ENCODE peak calls at places on chromosomes 16 and 17, in six cellular contexts. B, Y, D, G, I and Q are unnamed samples.

GRCh38 chr16:29901607-29901945 is 1.3 kb downstream of the ASPHD1 start:
- DNase-seq in B (no peak), Y (no peak), D (no peak), G (no peak), I (no peak), Q (no peak)

GRCh38 chr17:12667299-12667958 is 1.7 kb downstream of the MYOCD start:
- DNase-seq in B (no peak), Y (peak; percentile 20), D (no peak), G (no peak), I (peak; percentile 5), Q (no peak)

GRCh38 chr16:1299012-1299867 is 10.2 kb upstream of the UBE2I start:
- DNase-seq in B (peak; percentile 61), Y (no peak), D (no peak), G (peak; percentile 73), I (no peak), Q (no peak)

GRCh38 chr16:14462811-14463210 is 167.2 kb downstream of the PARN start:
- DNase-seq in B (no peak), Y (no peak), D (no peak), G (no peak), I (peak; percentile 40), Q (no peak)

GRCh38 chr17:49952912-49953497 is 16.0 kb upstream of the DLX4 start:
- DNase-seq in B (no peak), Y (no peak), D (no peak), G (no peak), I (peak; percentile 87), Q (no peak)

GRCh38 chr16:77330332-77331043 is 104.3 kb downstream of the ADAMTS18 start:
- DNase-seq in B (no peak), Y (no peak), D (no peak), G (no peak), I (no peak), Q (no peak)

GRCh38 chr16:87628940-87629339 is 26.6 kb downstream of the JPH3 start:
- DNase-seq in B (no peak), Y (no peak), D (no peak), G (no peak), I (no peak), Q (no peak)

GRCh38 chr17:5508855-5509254 is 22.5 kb downstream of the MIS12 start:
- DNase-seq in B (no peak), Y (no peak), D (no peak), G (no peak), I (no peak), Q (no peak)

GRCh38 chr17:41972571-41973411 is 6.2 kb downstream of the CNP start:
- DNase-seq in B (peak; percentile 82), Y (no peak), D (no peak), G (peak; percentile 83), I (no peak), Q (no peak)

GRCh38 chr16:24775455-24775854 is 46.0 kb downstream of the TNRC6A start:
- DNase-seq in B (peak; percentile 67), Y (peak; percentile 64), D (peak; percentile 48), G (no peak), I (no peak), Q (no peak)

GRCh38 chr16:17162560-17162959 is 308.2 kb downstream of the XYLT1 start:
- DNase-seq in B (no peak), Y (no peak), D (no peak), G (no peak), I (no peak), Q (no peak)

GRCh38 chr16:26316683-26317464 is 625.1 kb downstream of the HS3ST4 start:
- DNase-seq in B (no peak), Y (no peak), D (no peak), G (no peak), I (no peak), Q (no peak)

GRCh38 chr16:2388875-2389433 is 40.3 kb upstream of the CCNF start:
- DNase-seq in B (peak; percentile 84), Y (peak; percentile 7), D (peak; percentile 28), G (no peak), I (peak; percentile 32), Q (no peak)

GRCh38 chr16:72946474-72947194 is 101.3 kb downstream of the ZFHX3 start:
- DNase-seq in B (peak; percentile 48), Y (no peak), D (no peak), G (no peak), I (no peak), Q (no peak)

GRCh38 chr17:12627776-12628491 is 37.8 kb upstream of the MYOCD start:
- DNase-seq in B (no peak), Y (no peak), D (no peak), G (no peak), I (no peak), Q (no peak)

GRCh38 chr16:49593423-49594040 is 219.9 kb downstream of the C16orf78 start:
- DNase-seq in B (peak; percentile 11), Y (no peak), D (no peak), G (no peak), I (no peak), Q (no peak)

GRCh38 chr16:9389543-9390207 is 298.2 kb downstream of the HAPSTR1 start:
- DNase-seq in B (no peak), Y (no peak), D (no peak), G (no peak), I (no peak), Q (no peak)

GRCh38 chr16:57384248-57385070 is 12.2 kb downstream of the CX3CL1 start:
- DNase-seq in B (no peak), Y (peak; percentile 69), D (no peak), G (no peak), I (no peak), Q (no peak)

GRCh38 chr17:82059272-82060000 is 6.2 kb downstream of the DUS1L start:
- DNase-seq in B (no peak), Y (no peak), D (no peak), G (no peak), I (no peak), Q (no peak)
- H3K4me1 ChIP-seq in B (peaks cover 8% of the 10 kb centered on the region), Y (peaks cover 9% of the 10 kb centered on the region), D (peaks cover 18% of the 10 kb centered on the region), G (no peaks in the 10 kb centered on the region), I (peaks cover under 1% of the 10 kb centered on the region), Q (peaks cover 24% of the 10 kb centered on the region)

GRCh38 chr17:80267391-80267790 is 6.7 kb downstream of the RNF213 start:
- DNase-seq in B (no peak), Y (no peak), D (no peak), G (no peak), I (no peak), Q (no peak)
- TF ChIP-seq POLR2AphosphoS5 in B (no peak), Y (no peak), D (no peak), G (no peak), I (no peak), Q (no peak)

GRCh38 chr16:86484240-86484639 is 26.1 kb upstream of the FOXF1 start:
- DNase-seq in B (no peak), Y (no peak), D (no peak), G (no peak), I (no peak), Q (no peak)
- H3K27me3 ChIP-seq in B (peaks cover 9% of the 10 kb centered on the region), Y (no peaks in the 10 kb centered on the region), D (no peaks in the 10 kb centered on the region), G (peaks cover 80% of the 10 kb centered on the region), I (peaks cover 2% of the 10 kb centered on the region), Q (peaks cover 87% of the 10 kb centered on the region)

GRCh38 chr17:21374455-21375161 is 1.5 kb upstream of the KCNJ12 start:
- DNase-seq in B (no peak), Y (no peak), D (no peak), G (no peak), I (no peak), Q (no peak)
- H3K4me1 ChIP-seq in B (peaks cover 29% of the 10 kb centered on the region), Y (peaks cover 36% of the 10 kb centered on the region), D (peaks cover 34% of the 10 kb centered on the region), G (peaks cover 6% of the 10 kb centered on the region), I (peaks cover 6% of the 10 kb centered on the region), Q (peaks cover 40% of the 10 kb centered on the region)

GRCh38 chr17:36544049-36544319 is 735 bp upstream of the GGNBP2 start:
- DNase-seq in B (peak; percentile 47), Y (no peak), D (peak; percentile 55), G (no peak), I (peak; percentile 67), Q (no peak)
- TF ChIP-seq POLR2AphosphoS5 in B (peak; percentile 18), Y (peak; percentile 8), D (no peak), G (no peak), I (no peak), Q (no peak)

GRCh38 chr17:79788989-79789942 is 7.6 kb downstream of the CBX8 start:
- DNase-seq in B (no peak), Y (no peak), D (no peak), G (no peak), I (no peak), Q (no peak)

GRCh38 chr17:79791354-79792123 is 5.3 kb downstream of the CBX8 start:
- DNase-seq in B (no peak), Y (no peak), D (no peak), G (no peak), I (no peak), Q (no peak)

GRCh38 chr17:79792371-79792871 is 4.5 kb downstream of the CBX8 start:
- DNase-seq in B (no peak), Y (no peak), D (no peak), G (no peak), I (no peak), Q (no peak)

GRCh38 chr17:79789943-79790804 is 6.7 kb downstream of the CBX8 start:
- DNase-seq in B (no peak), Y (peak; percentile 50), D (peak; percentile 59), G (no peak), I (no peak), Q (no peak)

DNA sequence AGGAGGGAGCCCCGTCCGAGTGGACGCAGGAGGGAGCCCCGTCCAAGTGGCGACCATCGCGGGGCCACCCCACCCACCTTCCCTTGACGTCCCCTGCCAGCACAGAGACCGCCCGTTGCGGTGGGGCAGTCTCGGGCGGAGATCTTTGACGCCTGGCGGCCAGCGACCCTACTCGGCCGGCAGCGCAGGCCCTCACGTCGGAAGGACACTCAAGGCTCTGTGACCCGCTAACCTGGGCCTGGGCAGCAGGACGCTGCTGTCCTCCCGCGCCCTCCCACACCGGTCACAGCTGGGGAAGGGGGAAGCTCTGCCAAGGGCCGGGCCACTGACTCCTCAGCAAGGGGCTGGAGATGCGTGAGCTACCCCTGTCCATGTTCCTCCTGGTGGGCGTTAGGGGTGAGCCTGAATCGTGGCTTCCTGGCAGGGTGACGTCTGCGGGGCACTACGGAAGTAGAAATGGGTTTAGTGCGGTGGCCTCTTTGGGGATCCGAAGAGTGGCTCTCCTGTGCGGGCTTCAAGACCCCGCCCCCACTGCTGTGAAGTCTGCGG is 6.0 kb downstream of the CBX8 start:
- DNase-seq in B (no peak), Y (no peak), D (no peak), G (no peak), I (no peak), Q (no peak)
- H3K27me3 ChIP-seq in B (peaks cover 53% of the 10 kb centered on the region), Y (peaks cover 81% of the 10 kb centered on the region), D (peaks cover 28% of the 10 kb centered on the region), G (peaks cover 56% of the 10 kb centered on the region), I (peaks cover 57% of the 10 kb centered on the region), Q (peaks cover 76% of the 10 kb centered on the region)

DNA sequence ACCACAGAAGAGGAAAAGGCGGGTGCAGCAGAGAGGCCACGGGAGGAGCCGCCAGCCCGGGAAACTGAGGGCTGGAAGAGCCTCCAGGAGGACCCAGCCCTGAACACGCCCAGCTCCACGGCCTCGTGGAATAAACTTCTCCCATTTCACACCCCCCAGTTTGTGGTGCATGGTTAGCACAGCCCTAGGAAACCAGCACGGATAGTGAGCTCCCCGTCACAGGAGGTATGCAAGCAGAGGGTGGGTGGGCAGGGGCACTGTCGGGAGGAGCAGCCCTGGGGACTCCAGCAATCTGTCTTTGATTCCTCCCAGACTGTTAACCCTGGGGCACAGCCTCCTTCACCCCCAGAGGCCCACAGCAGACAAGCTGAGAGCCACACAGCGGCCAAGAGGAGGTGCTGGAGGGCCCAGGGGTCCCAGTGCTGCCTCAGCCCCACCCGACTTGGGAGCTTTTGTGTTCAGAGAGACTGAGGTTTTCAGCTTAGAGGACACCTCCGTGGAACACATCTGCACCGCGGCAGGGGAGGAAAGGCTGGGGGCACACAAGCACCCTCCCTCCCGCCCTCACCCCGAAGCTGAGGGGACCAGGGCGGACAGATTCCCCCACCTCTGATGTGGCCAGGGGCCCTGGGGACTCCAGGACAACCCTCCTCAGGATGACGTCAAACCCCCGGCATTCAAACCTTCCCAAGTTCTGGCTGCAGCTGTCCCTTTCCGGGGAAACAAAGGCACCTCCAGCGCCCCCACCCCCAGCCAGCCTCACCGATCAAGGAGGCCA is 1.7 kb upstream of the IL17C start:
- DNase-seq in B (no peak), Y (no peak), D (no peak), G (no peak), I (no peak), Q (no peak)
- H3K4me1 ChIP-seq in B (peaks cover 27% of the 10 kb centered on the region), Y (peaks cover 39% of the 10 kb centered on the region), D (peaks cover 39% of the 10 kb centered on the region), G (no peaks in the 10 kb centered on the region), I (peaks cover 8% of the 10 kb centered on the region), Q (peaks cover 18% of the 10 kb centered on the region)